ENCODE peak calls at places on chromosome 21, in five cellular contexts. X is heart left ventricle; F is breast epithelium; E is CD8-positive, alpha-beta T cell; D is MM.1S. M is an unnamed sample.

GRCh38 chr21:41509733-41510132 is 1.8 kb upstream of the TMPRSS2 start:
- DNase-seq in X (no peak), F (no peak), E (no peak), D (no peak), M (no peak)

GRCh38 chr21:35138665-35139381 is 89.7 kb upstream of the RUNX1 start:
- DNase-seq in X (no peak), F (no peak), E (peak; percentile 45), D (no peak), M (peak; percentile 19)

GRCh38 chr21:42317826-42318746 is 2.9 kb upstream of the TFF3 start:
- DNase-seq in X (no peak), F (no peak), E (no peak), D (no peak), M (no peak)

GRCh38 chr21:29477941-29478340 is 179.2 kb downstream of the BACH1 start:
- DNase-seq in X (no peak), F (no peak), E (no peak), D (no peak), M (peak; percentile 66)

GRCh38 chr21:41605178-41605933 is 97.4 kb upstream of the TMPRSS2 start:
- DNase-seq in X (no peak), F (peak; percentile 50), E (no peak), D (no peak), M (no peak)

GRCh38 chr21:28754862-28755261 is 237.8 kb downstream of the LTN1 start:
- DNase-seq in X (no peak), F (no peak), E (no peak), D (no peak), M (no peak)

GRCh38 chr21:28436286-28436932 is 556.3 kb downstream of the LTN1 start:
- DNase-seq in X (no peak), F (no peak), E (no peak), D (no peak), M (peak; percentile 61)

GRCh38 chr21:25331286-25331685 is 276.0 kb downstream of the MRPL39 start:
- DNase-seq in X (no peak), F (no peak), E (no peak), D (no peak), M (no peak)

GRCh38 chr21:42113926-42114409 is 42.9 kb downstream of the UMODL1 start:
- DNase-seq in X (no peak), F (peak; percentile 77), E (no peak), D (no peak), M (peak; percentile 26)

GRCh38 chr21:34801519-34802132 is 132.8 kb downstream of the CLIC6 start:
- DNase-seq in X (no peak), F (no peak), E (peak; percentile 25), D (peak; percentile 69), M (no peak)

GRCh38 chr21:34598931-34599400 is 15.9 kb downstream of the RCAN1 start:
- DNase-seq in X (no peak), F (no peak), E (no peak), D (no peak), M (peak; percentile 39)

GRCh38 chr21:31606081-31606874 is 53.2 kb upstream of the SOD1 start:
- DNase-seq in X (no peak), F (no peak), E (no peak), D (no peak), M (no peak)

GRCh38 chr21:33155457-33155856 is 74.3 kb upstream of the IFNAR2 start:
- DNase-seq in X (no peak), F (no peak), E (no peak), D (no peak), M (no peak)

GRCh38 chr21:32475162-32475812 is 62.8 kb downstream of the EVA1C start:
- DNase-seq in X (no peak), F (no peak), E (no peak), D (no peak), M (no peak)

GRCh38 chr21:27040738-27041137 is 73.8 kb upstream of the ADAMTS5 start:
- DNase-seq in X (no peak), F (no peak), E (no peak), D (no peak), M (no peak)

GRCh38 chr21:16113052-16113715 is 383.4 kb downstream of the USP25 start:
- DNase-seq in X (no peak), F (no peak), E (no peak), D (no peak), M (no peak)
- H3K4me3 ChIP-seq in X (no peak overlapping the region), F (no peak overlapping the region), E (no peak overlapping the region), D (no peak overlapping the region), M (no peak overlapping the region)

GRCh38 chr21:36541721-36542139 is 61.8 kb upstream of the CLDN14 start:
- DNase-seq in X (no peak), F (no peak), E (no peak), D (no peak), M (no peak)

GRCh38 chr21:36542312-36543101 is 62.6 kb upstream of the CLDN14 start:
- DNase-seq in X (no peak), F (no peak), E (no peak), D (peak; percentile 98), M (no peak)

GRCh38 chr21:36538761-36539160 is 58.8 kb upstream of the CLDN14 start:
- DNase-seq in X (no peak), F (no peak), E (no peak), D (no peak), M (no peak)

GRCh38 chr21:36539434-36540150 is 59.7 kb upstream of the CLDN14 start:
- DNase-seq in X (no peak), F (no peak), E (no peak), D (no peak), M (no peak)

DNA sequence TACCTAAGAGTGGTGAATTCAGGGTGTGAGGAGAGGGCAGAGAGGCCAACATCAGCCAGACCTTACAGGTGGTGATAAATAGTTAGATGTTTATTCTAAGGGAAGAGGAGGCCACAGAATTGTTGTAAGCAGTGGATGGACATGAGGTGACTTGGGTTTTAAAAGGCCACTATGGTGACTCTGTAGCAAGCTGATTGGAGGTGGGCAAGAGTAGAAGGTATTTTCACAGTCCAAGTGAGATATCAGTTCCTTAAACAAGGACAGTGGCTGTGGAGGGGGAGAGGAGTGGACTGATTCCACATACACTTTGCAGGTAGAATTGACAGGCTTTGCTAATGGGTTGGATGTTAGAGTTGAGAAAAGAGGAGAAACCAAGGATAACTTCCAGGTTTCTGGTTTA is 60.8 kb upstream of the CLDN14 start:
- DNase-seq in X (no peak), F (no peak), E (no peak), D (no peak), M (no peak)
- H3K27me3 ChIP-seq in X (peaks cover 8% of the 10 kb centered on the region), F (no peaks in the 10 kb centered on the region), E (no peaks in the 10 kb centered on the region), D (no peaks in the 10 kb centered on the region), M (no peaks in the 10 kb centered on the region)

DNA sequence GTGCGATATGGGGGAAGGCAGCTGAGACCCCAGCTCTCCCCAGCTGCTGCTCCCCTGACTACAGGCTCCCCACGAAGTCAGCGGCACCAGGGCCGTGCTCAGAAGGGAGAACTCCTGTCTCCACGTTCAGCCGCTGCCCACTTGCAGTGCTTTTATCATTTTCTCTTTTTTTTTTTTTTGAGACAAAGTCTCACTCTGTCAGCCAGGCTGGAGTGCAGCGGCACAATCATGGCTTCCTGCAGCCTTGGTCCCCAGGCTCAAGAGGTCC is 933 bp upstream of the FTCD start:
- DNase-seq in X (no peak), F (no peak), E (no peak), D (no peak), M (no peak)
- H3K9me3 ChIP-seq in X (no peaks in the 10 kb centered on the region), F (no peaks in the 10 kb centered on the region), E (no peaks in the 10 kb centered on the region), D (no peaks in the 10 kb centered on the region), M (no peaks in the 10 kb centered on the region)

GRCh38 chr21:44511938-44512275 is 28.1 kb downstream of the KRTAP10-1 start:
- DNase-seq in X (no peak), F (no peak), E (no peak), D (no peak), M (no peak)
- H3K4me3 ChIP-seq in X (no peak overlapping the region), F (no peak overlapping the region), E (no peak overlapping the region), D (no peak overlapping the region), M (no peak overlapping the region)

DNA sequence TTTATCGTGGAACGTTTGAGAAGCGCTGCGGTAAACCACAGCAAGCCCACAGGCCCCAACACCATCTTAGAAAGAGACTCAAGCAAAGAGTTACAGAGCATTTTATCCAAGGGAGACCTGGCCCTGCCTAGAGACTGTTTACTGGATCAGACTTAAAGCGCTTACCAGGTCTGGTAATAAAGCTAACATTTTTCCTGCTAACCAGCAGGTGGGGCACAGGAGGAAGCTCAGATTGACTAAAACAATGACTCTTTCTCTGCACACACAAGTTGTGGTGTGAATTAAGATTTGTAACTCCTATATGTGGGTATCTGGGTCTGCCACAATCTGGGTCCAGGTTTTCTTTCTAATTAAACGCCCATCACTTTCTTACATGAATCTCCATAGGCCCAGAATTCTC is 136.5 kb upstream of the ETS2 start:
- DNase-seq in X (no peak), F (no peak), E (no peak), D (peak; percentile 44), M (peak; percentile 15)
- H3K27me3 ChIP-seq in X (no peaks in the 10 kb centered on the region), F (no peaks in the 10 kb centered on the region), E (no peaks in the 10 kb centered on the region), D (peaks cover 3% of the 10 kb centered on the region), M (no peaks in the 10 kb centered on the region)

GRCh38 chr21:23021481-23021880 is 2023.3 kb downstream of the NCAM2 start:
- DNase-seq in X (no peak), F (no peak), E (no peak), D (no peak), M (no peak)
- H3K9me3 ChIP-seq in X (no peaks in the 10 kb centered on the region), F (no peaks in the 10 kb centered on the region), E (no peaks in the 10 kb centered on the region), D (no peaks in the 10 kb centered on the region), M (no peaks in the 10 kb centered on the region)

GRCh38 chr21:45541221-45542039 is 810 bp downstream of the SLC19A1 start:
- DNase-seq in X (peak; percentile 82), F (peak; percentile 81), E (peak; percentile 74), D (peak; percentile 94), M (peak; percentile 91)
- H3K4me3 ChIP-seq in X (peak overlapping the region; percentile 76), F (peak overlapping the region; percentile 75), E (peak overlapping the region; percentile 53), D (peak overlapping the region; percentile 65), M (peak overlapping the region; percentile 56)

DNA sequence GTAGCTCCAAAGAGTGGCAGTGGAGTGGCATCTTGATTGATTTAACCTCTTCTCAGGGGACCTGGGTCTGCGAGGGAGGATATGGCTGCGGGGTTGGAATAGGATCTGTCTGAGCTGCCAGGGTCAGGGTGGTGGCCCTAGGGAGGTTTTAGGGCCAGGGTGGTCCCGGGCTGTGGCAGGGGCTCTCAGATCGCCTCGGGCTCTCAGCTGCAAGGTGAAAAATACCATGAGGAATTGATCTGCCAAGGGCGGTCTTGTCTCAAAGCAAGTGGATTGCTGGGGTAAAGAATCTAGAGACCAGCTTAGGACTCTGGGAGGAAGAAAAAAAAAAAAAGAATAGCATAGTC is 3.7 kb downstream of the SIM2 start:
- DNase-seq in X (no peak), F (no peak), E (no peak), D (no peak), M (no peak)
- H3K27me3 ChIP-seq in X (peaks cover 100% of the 10 kb centered on the region), F (peaks cover 23% of the 10 kb centered on the region), E (peaks cover 56% of the 10 kb centered on the region), D (peaks cover 90% of the 10 kb centered on the region), M (no peaks in the 10 kb centered on the region)